ENCODE peak calls at places on chromosomes 1 and 21, in four cellular contexts. One of them, this sample, is unnamed.

GRCh38 chr1:64019818-64020217 is 183.6 kb upstream of the UBE2U start:
- DNase-seq in foreskin fibroblast: peak; percentile 80
- DNase-seq in mesendoderm: peak; percentile 18
- DNase-seq in BE2C: no peak
- DNase-seq in this sample: no peak

GRCh38 chr1:38929054-38929453 is 12.6 kb downstream of the RHBDL2 start:
- DNase-seq in foreskin fibroblast: no peak
- DNase-seq in mesendoderm: no peak
- DNase-seq in BE2C: no peak
- DNase-seq in this sample: no peak

GRCh38 chr21:36788116-36788515 is 89.2 kb downstream of the SIM2 start:
- DNase-seq in mesendoderm: no peak
- DNase-seq in BE2C: no peak
- DNase-seq in foreskin fibroblast: peak; percentile 59
- DNase-seq in this sample: no peak

GRCh38 chr21:45138199-45139002 is 64.0 kb downstream of the ADARB1 start:
- DNase-seq in BE2C: peak; percentile 82
- DNase-seq in foreskin fibroblast: peak; percentile 78
- DNase-seq in mesendoderm: peak; percentile 84
- DNase-seq in this sample: no peak

GRCh38 chr1:58572691-58573090 is 4.4 kb downstream of the TACSTD2 start:
- DNase-seq in foreskin fibroblast: no peak
- DNase-seq in BE2C: no peak
- DNase-seq in mesendoderm: peak; percentile 13
- DNase-seq in this sample: no peak

GRCh38 chr1:182238421-182238820 is 153.2 kb downstream of the GLUL start:
- DNase-seq in BE2C: no peak
- DNase-seq in mesendoderm: no peak
- DNase-seq in foreskin fibroblast: no peak
- DNase-seq in this sample: no peak

GRCh38 chr1:41333146-41333784 is 28.0 kb upstream of the FOXO6 start:
- DNase-seq in BE2C: peak; percentile 49
- DNase-seq in foreskin fibroblast: no peak
- DNase-seq in mesendoderm: peak; percentile 58
- DNase-seq in this sample: no peak

GRCh38 chr1:212485895-212486590 is 53.3 kb downstream of the NENF start:
- DNase-seq in BE2C: peak; percentile 74
- DNase-seq in mesendoderm: peak; percentile 92
- DNase-seq in foreskin fibroblast: peak; percentile 74
- DNase-seq in this sample: peak; percentile 81

GRCh38 chr21:17119466-17120297 is 393.2 kb upstream of the CXADR start:
- DNase-seq in BE2C: no peak
- DNase-seq in mesendoderm: no peak
- DNase-seq in foreskin fibroblast: no peak
- DNase-seq in this sample: no peak

GRCh38 chr1:214354440-214355148 is 73.6 kb downstream of the SMYD2 start:
- DNase-seq in mesendoderm: no peak
- DNase-seq in foreskin fibroblast: no peak
- DNase-seq in BE2C: no peak
- DNase-seq in this sample: no peak

GRCh38 chr1:160006312-160006940 is 25.4 kb downstream of the PIGM start:
- DNase-seq in mesendoderm: peak; percentile 83
- DNase-seq in foreskin fibroblast: peak; percentile 82
- DNase-seq in BE2C: peak; percentile 79
- DNase-seq in this sample: peak; percentile 19

GRCh38 chr1:147414505-147415163 is 126.7 kb upstream of the BCL9 start:
- DNase-seq in BE2C: no peak
- DNase-seq in foreskin fibroblast: no peak
- DNase-seq in mesendoderm: no peak
- DNase-seq in this sample: no peak

GRCh38 chr1:225458222-225458631 is 30.4 kb upstream of the LBR start:
- DNase-seq in mesendoderm: no peak
- DNase-seq in BE2C: no peak
- DNase-seq in foreskin fibroblast: no peak
- DNase-seq in this sample: no peak

GRCh38 chr21:38667466-38667865 is 138.3 kb upstream of the ETS2 start:
- DNase-seq in foreskin fibroblast: no peak
- DNase-seq in BE2C: no peak
- DNase-seq in mesendoderm: no peak
- DNase-seq in this sample: no peak

GRCh38 chr1:45010855-45011811 is at the start of gene HECTD3:
- DNase-seq in mesendoderm: peak; percentile 72
- DNase-seq in foreskin fibroblast: peak; percentile 87
- DNase-seq in BE2C: peak; percentile 73
- DNase-seq in this sample: peak; percentile 32

GRCh38 chr1:7755448-7755847 is 15.6 kb upstream of the VAMP3 start:
- DNase-seq in BE2C: peak; percentile 19
- DNase-seq in foreskin fibroblast: no peak
- DNase-seq in mesendoderm: peak; percentile 44
- DNase-seq in this sample: no peak

GRCh38 chr1:66426231-66426853 is 107.6 kb upstream of the SGIP1 start:
- DNase-seq in foreskin fibroblast: no peak
- DNase-seq in mesendoderm: no peak
- DNase-seq in BE2C: no peak
- DNase-seq in this sample: no peak

GRCh38 chr1:24727490-24728214 is 17.6 kb upstream of the CLIC4 start:
- DNase-seq in mesendoderm: no peak
- DNase-seq in foreskin fibroblast: peak; percentile 92
- DNase-seq in BE2C: no peak
- DNase-seq in this sample: no peak

GRCh38 chr1:29804181-29804899 is 568.0 kb downstream of the PTPRU start:
- DNase-seq in foreskin fibroblast: no peak
- DNase-seq in BE2C: no peak
- DNase-seq in mesendoderm: peak; percentile 45
- DNase-seq in this sample: no peak

GRCh38 chr1:12001996-12002493 is 17.3 kb upstream of the MIIP start:
- DNase-seq in BE2C: no peak
- DNase-seq in mesendoderm: no peak
- DNase-seq in foreskin fibroblast: peak; percentile 10
- DNase-seq in this sample: no peak

GRCh38 chr21:29181799-29182470 is 51.5 kb downstream of the MAP3K7CL start:
- DNase-seq in foreskin fibroblast: peak; percentile 85
- DNase-seq in mesendoderm: peak; percentile 23
- DNase-seq in BE2C: no peak
- DNase-seq in this sample: peak; percentile 79

GRCh38 chr21:44547656-44548331 is 3.5 kb downstream of the KRTAP10-2 start:
- DNase-seq in mesendoderm: peak; percentile 28
- DNase-seq in BE2C: no peak
- DNase-seq in foreskin fibroblast: no peak
- DNase-seq in this sample: no peak

GRCh38 chr1:91221017-91221416 is 183.6 kb downstream of the HFM1 start:
- DNase-seq in foreskin fibroblast: no peak
- DNase-seq in BE2C: no peak
- DNase-seq in mesendoderm: peak; percentile 49
- DNase-seq in this sample: no peak

GRCh38 chr21:35818597-35818996 is 241.7 kb downstream of the SETD4 start:
- DNase-seq in mesendoderm: no peak
- DNase-seq in foreskin fibroblast: no peak
- DNase-seq in BE2C: no peak
- DNase-seq in this sample: no peak

GRCh38 chr1:184075040-184076029 is 23.8 kb downstream of the TSEN15 start:
- DNase-seq in BE2C: peak; percentile 30
- DNase-seq in foreskin fibroblast: peak; percentile 79
- DNase-seq in mesendoderm: peak; percentile 57
- DNase-seq in this sample: no peak

GRCh38 chr1:52970149-52970548 is 43.1 kb downstream of the SCP2 start:
- DNase-seq in BE2C: no peak
- DNase-seq in foreskin fibroblast: peak; percentile 8
- DNase-seq in mesendoderm: peak; percentile 61
- DNase-seq in this sample: no peak

GRCh38 chr1:31013187-31013864 is 52.2 kb downstream of the PUM1 start:
- DNase-seq in BE2C: no peak
- DNase-seq in mesendoderm: no peak
- DNase-seq in foreskin fibroblast: peak; percentile 53
- DNase-seq in this sample: no peak

GRCh38 chr1:153795325-153795837 is 20.2 kb downstream of the SLC27A3 start:
- DNase-seq in BE2C: no peak
- DNase-seq in foreskin fibroblast: no peak
- DNase-seq in mesendoderm: no peak
- DNase-seq in this sample: no peak

GRCh38 chr1:153794671-153795324 is 19.6 kb downstream of the SLC27A3 start:
- DNase-seq in mesendoderm: no peak
- DNase-seq in foreskin fibroblast: no peak
- DNase-seq in BE2C: no peak
- DNase-seq in this sample: no peak

GRCh38 chr1:153793261-153793972 is 18.2 kb downstream of the SLC27A3 start:
- DNase-seq in foreskin fibroblast: no peak
- DNase-seq in BE2C: no peak
- DNase-seq in mesendoderm: no peak
- DNase-seq in this sample: no peak

GRCh38 chr1:153792631-153793041 is 17.4 kb downstream of the SLC27A3 start:
- DNase-seq in mesendoderm: no peak
- DNase-seq in BE2C: no peak
- DNase-seq in foreskin fibroblast: no peak
- DNase-seq in this sample: no peak

DNA sequence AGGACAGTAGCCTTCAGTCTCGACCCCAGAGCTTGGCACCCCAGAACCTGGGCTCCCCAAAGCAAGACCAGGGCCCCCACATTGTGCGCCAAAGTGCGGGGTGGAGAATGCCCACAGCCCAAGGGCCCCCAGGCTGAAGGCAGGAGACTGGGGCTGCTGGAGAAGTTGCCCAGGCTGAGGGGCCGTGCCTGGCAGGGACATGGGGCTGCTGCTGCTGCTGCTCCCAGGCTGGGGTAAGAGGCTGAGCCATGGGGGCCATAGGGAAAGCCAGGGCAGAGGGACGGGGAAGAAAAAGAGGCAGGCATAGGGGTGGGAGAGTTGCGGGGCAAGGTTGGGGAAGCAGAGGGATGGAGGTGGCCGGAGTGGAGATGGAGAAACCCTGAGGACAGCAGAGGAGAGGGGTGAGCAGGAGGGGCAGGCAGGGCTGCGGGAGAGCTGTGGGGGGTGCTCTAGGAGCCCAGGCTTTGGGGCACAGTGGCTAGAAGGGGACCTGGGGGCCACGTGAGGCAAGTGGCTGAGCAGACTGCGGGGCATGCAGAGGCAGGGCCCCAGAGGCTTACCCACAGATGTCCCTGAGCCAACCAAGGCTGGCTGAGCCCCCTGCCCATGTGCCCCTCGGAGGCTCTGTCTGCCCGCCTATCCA is 18.9 kb downstream of the SLC27A3 start:
- DNase-seq in foreskin fibroblast: no peak
- DNase-seq in BE2C: no peak
- DNase-seq in mesendoderm: no peak
- DNase-seq in this sample: no peak
- H3K4me3 ChIP-seq in foreskin fibroblast: no peak overlapping the region
- H3K4me3 ChIP-seq in BE2C: no peak overlapping the region
- H3K4me3 ChIP-seq in mesendoderm: no peak overlapping the region
- H3K4me3 ChIP-seq in this sample: no peak overlapping the region

GRCh38 chr21:33069645-33069993 is 322 bp upstream of the OLIG1 start:
- DNase-seq in mesendoderm: no peak
- DNase-seq in foreskin fibroblast: no peak
- DNase-seq in BE2C: no peak
- DNase-seq in this sample: no peak
- H3K4me3 ChIP-seq in mesendoderm: no peak overlapping the region
- H3K4me3 ChIP-seq in foreskin fibroblast: no peak overlapping the region
- H3K4me3 ChIP-seq in BE2C: no peak overlapping the region
- H3K4me3 ChIP-seq in this sample: no peak overlapping the region

GRCh38 chr1:2628933-2629626 is 3.7 kb downstream of the MMEL1 start:
- DNase-seq in BE2C: no peak
- DNase-seq in foreskin fibroblast: no peak
- DNase-seq in mesendoderm: no peak
- DNase-seq in this sample: no peak
- H3K4me3 ChIP-seq in BE2C: no peak overlapping the region
- H3K4me3 ChIP-seq in foreskin fibroblast: no peak overlapping the region
- H3K4me3 ChIP-seq in mesendoderm: no peak overlapping the region
- H3K4me3 ChIP-seq in this sample: no peak overlapping the region

DNA sequence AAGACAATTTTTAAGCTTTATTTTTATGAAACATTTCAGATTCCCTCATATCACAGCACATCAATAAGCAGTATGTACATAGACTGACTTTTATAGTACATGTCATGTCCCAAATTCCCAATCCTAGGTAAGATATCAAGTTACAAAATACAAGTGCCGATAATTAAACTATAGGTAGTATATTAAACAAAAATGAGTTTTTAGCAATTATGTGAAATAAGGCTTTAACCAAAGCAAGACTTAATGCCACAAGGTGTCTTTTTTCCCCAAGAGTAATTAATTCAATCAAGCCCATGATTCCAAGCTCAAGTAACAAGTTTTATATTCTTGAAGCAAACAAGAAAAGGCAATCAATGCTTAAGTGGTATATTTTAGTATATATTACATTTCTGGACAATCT is 4.9 kb downstream of the EXOC8 start:
- DNase-seq in foreskin fibroblast: no peak
- DNase-seq in BE2C: no peak
- DNase-seq in mesendoderm: no peak
- DNase-seq in this sample: no peak
- H3K4me3 ChIP-seq in foreskin fibroblast: peak overlapping the region; percentile 98
- H3K4me3 ChIP-seq in BE2C: no peak overlapping the region
- H3K4me3 ChIP-seq in mesendoderm: no peak overlapping the region
- H3K4me3 ChIP-seq in this sample: no peak overlapping the region

GRCh38 chr1:110019790-110020189 is 14.6 kb upstream of the STRIP1 start:
- DNase-seq in foreskin fibroblast: no peak
- DNase-seq in BE2C: no peak
- DNase-seq in mesendoderm: no peak
- DNase-seq in this sample: no peak
- H3K4me3 ChIP-seq in foreskin fibroblast: no peak overlapping the region
- H3K4me3 ChIP-seq in BE2C: no peak overlapping the region
- H3K4me3 ChIP-seq in mesendoderm: no peak overlapping the region
- H3K4me3 ChIP-seq in this sample: no peak overlapping the region

This sample was measured in skeletal muscle cell.